ENCODE peak calls at places on chromosomes 2 and 18, in ten cellular contexts. One of them, this sample, is unnamed.

GRCh38 chr2:69582582-69583176 is 60.9 kb downstream of the AAK1 start:
- DNase-seq in foreskin fibroblast: no peak
- DNase-seq in keratinocyte: no peak
- DNase-seq in stimulated activated CD4-positive, alpha-beta T cell treated with anti-CD3 and anti-CD28 coated beads, Interleukin-12 subunit alpha, Interleukin-12 subunit beta, amount 100 ng/mL, for 48 hours: no peak
- DNase-seq in CD8-positive, alpha-beta T cell: peak
- DNase-seq in IMR-90: peak
- DNase-seq in effector CD4-positive, alpha-beta T cell: no peak
- DNase-seq in Ammon's horn: no peak
- DNase-seq in NCI-H1105: no peak
- DNase-seq in GM12891: no peak
- DNase-seq in this sample: peak

GRCh38 chr2:80288576-80288975 is 16.0 kb downstream of the LRRTM1 start:
- DNase-seq in foreskin fibroblast: no peak
- DNase-seq in keratinocyte: no peak
- DNase-seq in stimulated activated CD4-positive, alpha-beta T cell treated with anti-CD3 and anti-CD28 coated beads, Interleukin-12 subunit alpha, Interleukin-12 subunit beta, amount 100 ng/mL, for 48 hours: no peak
- DNase-seq in CD8-positive, alpha-beta T cell: no peak
- DNase-seq in IMR-90: no peak
- DNase-seq in effector CD4-positive, alpha-beta T cell: no peak
- DNase-seq in Ammon's horn: peak
- DNase-seq in NCI-H1105: no peak
- DNase-seq in GM12891: no peak
- DNase-seq in this sample: no peak

GRCh38 chr2:86825020-86825727 is 34.5 kb upstream of the CD8A start:
- DNase-seq in foreskin fibroblast: no peak
- DNase-seq in keratinocyte: no peak
- DNase-seq in stimulated activated CD4-positive, alpha-beta T cell treated with anti-CD3 and anti-CD28 coated beads, Interleukin-12 subunit alpha, Interleukin-12 subunit beta, amount 100 ng/mL, for 48 hours: no peak
- DNase-seq in CD8-positive, alpha-beta T cell: peak
- DNase-seq in IMR-90: no peak
- DNase-seq in effector CD4-positive, alpha-beta T cell: no peak
- DNase-seq in Ammon's horn: no peak
- DNase-seq in NCI-H1105: no peak
- DNase-seq in GM12891: no peak
- DNase-seq in this sample: no peak

GRCh38 chr18:31398191-31398590 is 21.6 kb downstream of the DSG4 start:
- DNase-seq in foreskin fibroblast: no peak
- DNase-seq in keratinocyte: no peak
- DNase-seq in stimulated activated CD4-positive, alpha-beta T cell treated with anti-CD3 and anti-CD28 coated beads, Interleukin-12 subunit alpha, Interleukin-12 subunit beta, amount 100 ng/mL, for 48 hours: no peak
- DNase-seq in CD8-positive, alpha-beta T cell: no peak
- DNase-seq in IMR-90: no peak
- DNase-seq in effector CD4-positive, alpha-beta T cell: no peak
- DNase-seq in Ammon's horn: no peak
- DNase-seq in NCI-H1105: no peak
- DNase-seq in GM12891: no peak
- DNase-seq in this sample: no peak

GRCh38 chr2:129758461-129759185 is 220.8 kb upstream of the RAB6C start:
- DNase-seq in foreskin fibroblast: no peak
- DNase-seq in keratinocyte: no peak
- DNase-seq in stimulated activated CD4-positive, alpha-beta T cell treated with anti-CD3 and anti-CD28 coated beads, Interleukin-12 subunit alpha, Interleukin-12 subunit beta, amount 100 ng/mL, for 48 hours: no peak
- DNase-seq in CD8-positive, alpha-beta T cell: no peak
- DNase-seq in IMR-90: no peak
- DNase-seq in effector CD4-positive, alpha-beta T cell: no peak
- DNase-seq in Ammon's horn: peak
- DNase-seq in NCI-H1105: no peak
- DNase-seq in GM12891: no peak
- DNase-seq in this sample: no peak

GRCh38 chr2:115160523-115161521 is 718.4 kb downstream of the DPP10 start:
- DNase-seq in foreskin fibroblast: no peak
- DNase-seq in keratinocyte: no peak
- DNase-seq in stimulated activated CD4-positive, alpha-beta T cell treated with anti-CD3 and anti-CD28 coated beads, Interleukin-12 subunit alpha, Interleukin-12 subunit beta, amount 100 ng/mL, for 48 hours: no peak
- DNase-seq in CD8-positive, alpha-beta T cell: no peak
- DNase-seq in IMR-90: no peak
- DNase-seq in effector CD4-positive, alpha-beta T cell: no peak
- DNase-seq in Ammon's horn: peak
- DNase-seq in NCI-H1105: peak
- DNase-seq in GM12891: no peak
- DNase-seq in this sample: no peak

GRCh38 chr2:157302492-157303099 is 23.0 kb downstream of the ERMN start:
- DNase-seq in foreskin fibroblast: peak
- DNase-seq in keratinocyte: peak
- DNase-seq in stimulated activated CD4-positive, alpha-beta T cell treated with anti-CD3 and anti-CD28 coated beads, Interleukin-12 subunit alpha, Interleukin-12 subunit beta, amount 100 ng/mL, for 48 hours: peak
- DNase-seq in CD8-positive, alpha-beta T cell: no peak
- DNase-seq in IMR-90: peak
- DNase-seq in effector CD4-positive, alpha-beta T cell: peak
- DNase-seq in Ammon's horn: peak
- DNase-seq in NCI-H1105: peak
- DNase-seq in GM12891: no peak
- DNase-seq in this sample: peak

GRCh38 chr2:10006248-10007147 is 36.9 kb upstream of the KLF11 start:
- DNase-seq in foreskin fibroblast: no peak
- DNase-seq in keratinocyte: no peak
- DNase-seq in stimulated activated CD4-positive, alpha-beta T cell treated with anti-CD3 and anti-CD28 coated beads, Interleukin-12 subunit alpha, Interleukin-12 subunit beta, amount 100 ng/mL, for 48 hours: no peak
- DNase-seq in CD8-positive, alpha-beta T cell: no peak
- DNase-seq in IMR-90: no peak
- DNase-seq in effector CD4-positive, alpha-beta T cell: no peak
- DNase-seq in Ammon's horn: no peak
- DNase-seq in NCI-H1105: peak
- DNase-seq in GM12891: no peak
- DNase-seq in this sample: no peak

GRCh38 chr2:18062892-18063291 is 184.4 kb downstream of the KCNS3 start:
- DNase-seq in foreskin fibroblast: no peak
- DNase-seq in keratinocyte: no peak
- DNase-seq in stimulated activated CD4-positive, alpha-beta T cell treated with anti-CD3 and anti-CD28 coated beads, Interleukin-12 subunit alpha, Interleukin-12 subunit beta, amount 100 ng/mL, for 48 hours: no peak
- DNase-seq in CD8-positive, alpha-beta T cell: no peak
- DNase-seq in IMR-90: no peak
- DNase-seq in effector CD4-positive, alpha-beta T cell: no peak
- DNase-seq in Ammon's horn: no peak
- DNase-seq in NCI-H1105: no peak
- DNase-seq in GM12891: no peak
- DNase-seq in this sample: peak

GRCh38 chr2:30346475-30347169 is 100.4 kb upstream of the LCLAT1 start:
- DNase-seq in foreskin fibroblast: no peak
- DNase-seq in keratinocyte: no peak
- DNase-seq in stimulated activated CD4-positive, alpha-beta T cell treated with anti-CD3 and anti-CD28 coated beads, Interleukin-12 subunit alpha, Interleukin-12 subunit beta, amount 100 ng/mL, for 48 hours: no peak
- DNase-seq in CD8-positive, alpha-beta T cell: no peak
- DNase-seq in IMR-90: no peak
- DNase-seq in effector CD4-positive, alpha-beta T cell: no peak
- DNase-seq in Ammon's horn: peak
- DNase-seq in NCI-H1105: no peak
- DNase-seq in GM12891: no peak
- DNase-seq in this sample: no peak

GRCh38 chr2:16656784-16657391 is 8.7 kb downstream of the CYRIA start:
- DNase-seq in foreskin fibroblast: no peak
- DNase-seq in keratinocyte: no peak
- DNase-seq in stimulated activated CD4-positive, alpha-beta T cell treated with anti-CD3 and anti-CD28 coated beads, Interleukin-12 subunit alpha, Interleukin-12 subunit beta, amount 100 ng/mL, for 48 hours: no peak
- DNase-seq in CD8-positive, alpha-beta T cell: no peak
- DNase-seq in IMR-90: no peak
- DNase-seq in effector CD4-positive, alpha-beta T cell: no peak
- DNase-seq in Ammon's horn: peak
- DNase-seq in NCI-H1105: no peak
- DNase-seq in GM12891: peak
- DNase-seq in this sample: no peak

GRCh38 chr2:200483729-200484198 is 26.1 kb downstream of the KCTD18 start:
- DNase-seq in foreskin fibroblast: no peak
- DNase-seq in keratinocyte: peak
- DNase-seq in stimulated activated CD4-positive, alpha-beta T cell treated with anti-CD3 and anti-CD28 coated beads, Interleukin-12 subunit alpha, Interleukin-12 subunit beta, amount 100 ng/mL, for 48 hours: no peak
- DNase-seq in CD8-positive, alpha-beta T cell: no peak
- DNase-seq in IMR-90: peak
- DNase-seq in effector CD4-positive, alpha-beta T cell: no peak
- DNase-seq in Ammon's horn: no peak
- DNase-seq in NCI-H1105: no peak
- DNase-seq in GM12891: peak
- DNase-seq in this sample: peak

GRCh38 chr2:84085562-84085961 is 373.5 kb downstream of the SUCLG1 start:
- DNase-seq in foreskin fibroblast: no peak
- DNase-seq in keratinocyte: no peak
- DNase-seq in stimulated activated CD4-positive, alpha-beta T cell treated with anti-CD3 and anti-CD28 coated beads, Interleukin-12 subunit alpha, Interleukin-12 subunit beta, amount 100 ng/mL, for 48 hours: no peak
- DNase-seq in CD8-positive, alpha-beta T cell: no peak
- DNase-seq in IMR-90: no peak
- DNase-seq in effector CD4-positive, alpha-beta T cell: no peak
- DNase-seq in Ammon's horn: no peak
- DNase-seq in NCI-H1105: no peak
- DNase-seq in GM12891: no peak
- DNase-seq in this sample: no peak

GRCh38 chr2:160917850-160918249 is 242.4 kb upstream of the TANK start:
- DNase-seq in foreskin fibroblast: no peak
- DNase-seq in keratinocyte: no peak
- DNase-seq in stimulated activated CD4-positive, alpha-beta T cell treated with anti-CD3 and anti-CD28 coated beads, Interleukin-12 subunit alpha, Interleukin-12 subunit beta, amount 100 ng/mL, for 48 hours: no peak
- DNase-seq in CD8-positive, alpha-beta T cell: no peak
- DNase-seq in IMR-90: no peak
- DNase-seq in effector CD4-positive, alpha-beta T cell: no peak
- DNase-seq in Ammon's horn: no peak
- DNase-seq in NCI-H1105: no peak
- DNase-seq in GM12891: no peak
- DNase-seq in this sample: peak

GRCh38 chr2:158291544-158292175 is 164.9 kb downstream of the CCDC148 start:
- DNase-seq in foreskin fibroblast: no peak
- DNase-seq in keratinocyte: no peak
- DNase-seq in stimulated activated CD4-positive, alpha-beta T cell treated with anti-CD3 and anti-CD28 coated beads, Interleukin-12 subunit alpha, Interleukin-12 subunit beta, amount 100 ng/mL, for 48 hours: no peak
- DNase-seq in CD8-positive, alpha-beta T cell: no peak
- DNase-seq in IMR-90: no peak
- DNase-seq in effector CD4-positive, alpha-beta T cell: no peak
- DNase-seq in Ammon's horn: no peak
- DNase-seq in NCI-H1105: no peak
- DNase-seq in GM12891: no peak
- DNase-seq in this sample: no peak

GRCh38 chr2:101253013-101253712 is 477 bp downstream of the CNOT11 start:
- DNase-seq in foreskin fibroblast: peak
- DNase-seq in keratinocyte: no peak
- DNase-seq in stimulated activated CD4-positive, alpha-beta T cell treated with anti-CD3 and anti-CD28 coated beads, Interleukin-12 subunit alpha, Interleukin-12 subunit beta, amount 100 ng/mL, for 48 hours: peak
- DNase-seq in CD8-positive, alpha-beta T cell: peak
- DNase-seq in IMR-90: peak
- DNase-seq in effector CD4-positive, alpha-beta T cell: peak
- DNase-seq in Ammon's horn: peak
- DNase-seq in NCI-H1105: peak
- DNase-seq in GM12891: peak
- DNase-seq in this sample: peak

GRCh38 chr2:20668871-20669475 is 2.0 kb downstream of the GDF7 start:
- DNase-seq in foreskin fibroblast: no peak
- DNase-seq in keratinocyte: no peak
- DNase-seq in stimulated activated CD4-positive, alpha-beta T cell treated with anti-CD3 and anti-CD28 coated beads, Interleukin-12 subunit alpha, Interleukin-12 subunit beta, amount 100 ng/mL, for 48 hours: no peak
- DNase-seq in CD8-positive, alpha-beta T cell: no peak
- DNase-seq in IMR-90: no peak
- DNase-seq in effector CD4-positive, alpha-beta T cell: no peak
- DNase-seq in Ammon's horn: no peak
- DNase-seq in NCI-H1105: no peak
- DNase-seq in GM12891: no peak
- DNase-seq in this sample: no peak

GRCh38 chr2:220127857-220128256 is 500.4 kb downstream of the SLC4A3 start:
- DNase-seq in foreskin fibroblast: no peak
- DNase-seq in keratinocyte: no peak
- DNase-seq in stimulated activated CD4-positive, alpha-beta T cell treated with anti-CD3 and anti-CD28 coated beads, Interleukin-12 subunit alpha, Interleukin-12 subunit beta, amount 100 ng/mL, for 48 hours: no peak
- DNase-seq in CD8-positive, alpha-beta T cell: no peak
- DNase-seq in IMR-90: no peak
- DNase-seq in effector CD4-positive, alpha-beta T cell: no peak
- DNase-seq in Ammon's horn: no peak
- DNase-seq in NCI-H1105: no peak
- DNase-seq in GM12891: no peak
- DNase-seq in this sample: no peak

GRCh38 chr18:36432880-36433279 is 135.4 kb downstream of the FHOD3 start:
- DNase-seq in foreskin fibroblast: no peak
- DNase-seq in keratinocyte: no peak
- DNase-seq in stimulated activated CD4-positive, alpha-beta T cell treated with anti-CD3 and anti-CD28 coated beads, Interleukin-12 subunit alpha, Interleukin-12 subunit beta, amount 100 ng/mL, for 48 hours: no peak
- DNase-seq in CD8-positive, alpha-beta T cell: no peak
- DNase-seq in IMR-90: no peak
- DNase-seq in effector CD4-positive, alpha-beta T cell: no peak
- DNase-seq in Ammon's horn: no peak
- DNase-seq in NCI-H1105: no peak
- DNase-seq in GM12891: no peak
- DNase-seq in this sample: no peak

This sample was measured in RPMI7951.